ENCODE peak calls at places on chromosomes 2 and 18, in four cellular contexts. M is upper lobe of right lung, I is MM.1S, J is aorta. F is an unnamed sample.

GRCh38 chr2:117789505-117789904 is 25.0 kb upstream of the DDX18 start:
- DNase-seq in M (no peak), J (no peak), I (no peak), F (no peak)

GRCh38 chr2:64859208-64860161 is 129.7 kb upstream of the SLC1A4 start:
- DNase-seq in I (peak; percentile 73), J (peak; percentile 93), M (peak; percentile 94), F (no peak)

GRCh38 chr18:8771930-8772329 is 66.6 kb downstream of the MTCL1 start:
- DNase-seq in M (no peak), I (no peak), J (no peak), F (no peak)

GRCh38 chr2:118667366-118667765 is 180.1 kb downstream of the EN1 start:
- DNase-seq in I (no peak), J (no peak), M (no peak), F (no peak)

GRCh38 chr18:23897293-23897692 is 117.3 kb upstream of the TTC39C start:
- DNase-seq in M (no peak), I (no peak), J (no peak), F (no peak)

GRCh38 chr2:29522951-29523669 is 398.3 kb downstream of the ALK start:
- DNase-seq in J (no peak), I (no peak), M (no peak), F (no peak)

GRCh38 chr2:200104015-200104414 is 148.6 kb downstream of the MAIP1 start:
- DNase-seq in M (no peak), J (no peak), I (no peak), F (no peak)

GRCh38 chr18:74127483-74127750 is 20.2 kb downstream of the FBXO15 start:
- DNase-seq in I (no peak), M (no peak), J (no peak), F (no peak)

GRCh38 chr2:7405861-7406715 is 488.9 kb downstream of the RNF144A start:
- DNase-seq in J (no peak), M (no peak), I (no peak), F (no peak)

GRCh38 chr2:3288455-3289163 is 89.0 kb downstream of the EIPR1 start:
- DNase-seq in I (no peak), J (no peak), M (no peak), F (no peak)

GRCh38 chr2:31541853-31542252 is 38.9 kb downstream of the SRD5A2 start:
- DNase-seq in J (no peak), M (no peak), I (no peak), F (no peak)

GRCh38 chr18:79467126-79467525 is 71.4 kb downstream of the NFATC1 start:
- DNase-seq in J (no peak), I (no peak), M (no peak), F (no peak)

GRCh38 chr2:238638982-238639341 is 208.9 kb upstream of the TWIST2 start:
- DNase-seq in M (no peak), I (no peak), J (no peak), F (no peak)

GRCh38 chr2:218074031-218074430 is 5.0 kb downstream of the RUFY4 start:
- DNase-seq in M (no peak), J (no peak), I (peak; percentile 27), F (no peak)

GRCh38 chr18:44742741-44743311 is 62.1 kb downstream of the SETBP1 start:
- DNase-seq in M (no peak), I (no peak), J (no peak), F (no peak)

GRCh38 chr2:171513719-171514160 is 8.5 kb upstream of the CYBRD1 start:
- DNase-seq in I (peak; percentile 52), J (no peak), M (no peak), F (no peak)

GRCh38 chr2:240991378-240992263 is 6.8 kb upstream of the SNED1 start:
- DNase-seq in J (peak; percentile 97), M (peak; percentile 94), I (no peak), F (no peak)

GRCh38 chr18:63207825-63208224 is 111.7 kb downstream of the BCL2 start:
- DNase-seq in J (no peak), I (no peak), M (no peak), F (no peak)

GRCh38 chr2:27211241-27211942 is 449 bp upstream of the ATRAID start:
- DNase-seq in M (no peak), J (no peak), I (no peak), F (no peak)

GRCh38 chr2:192196451-192197194 is 1.9 kb upstream of the TMEFF2 start:
- DNase-seq in M (no peak), I (no peak), J (no peak), F (no peak)

GRCh38 chr2:46569061-46569560 is 89.7 kb downstream of the TMEM247 start:
- DNase-seq in J (no peak), M (no peak), I (peak; percentile 82), F (no peak)

GRCh38 chr2:204051476-204051875 is 114.9 kb downstream of the ICOS start:
- DNase-seq in M (no peak), J (no peak), I (no peak), F (peak; percentile 11)

GRCh38 chr18:49564435-49564834 is 2.6 kb downstream of the LIPG start:
- DNase-seq in J (no peak), M (no peak), I (no peak), F (no peak)
- H3K4me3 ChIP-seq in J (no peak overlapping the region), M (no peak overlapping the region), I (no peak overlapping the region), F (no peak overlapping the region)

GRCh38 chr2:239857591-239857990 is 167.6 kb downstream of the NDUFA10 start:
- DNase-seq in I (no peak), J (no peak), M (no peak), F (no peak)
- H3K27ac ChIP-seq in I (no peak overlapping the region), J (no peak overlapping the region), M (no peak overlapping the region), F (no peak overlapping the region)

DNA sequence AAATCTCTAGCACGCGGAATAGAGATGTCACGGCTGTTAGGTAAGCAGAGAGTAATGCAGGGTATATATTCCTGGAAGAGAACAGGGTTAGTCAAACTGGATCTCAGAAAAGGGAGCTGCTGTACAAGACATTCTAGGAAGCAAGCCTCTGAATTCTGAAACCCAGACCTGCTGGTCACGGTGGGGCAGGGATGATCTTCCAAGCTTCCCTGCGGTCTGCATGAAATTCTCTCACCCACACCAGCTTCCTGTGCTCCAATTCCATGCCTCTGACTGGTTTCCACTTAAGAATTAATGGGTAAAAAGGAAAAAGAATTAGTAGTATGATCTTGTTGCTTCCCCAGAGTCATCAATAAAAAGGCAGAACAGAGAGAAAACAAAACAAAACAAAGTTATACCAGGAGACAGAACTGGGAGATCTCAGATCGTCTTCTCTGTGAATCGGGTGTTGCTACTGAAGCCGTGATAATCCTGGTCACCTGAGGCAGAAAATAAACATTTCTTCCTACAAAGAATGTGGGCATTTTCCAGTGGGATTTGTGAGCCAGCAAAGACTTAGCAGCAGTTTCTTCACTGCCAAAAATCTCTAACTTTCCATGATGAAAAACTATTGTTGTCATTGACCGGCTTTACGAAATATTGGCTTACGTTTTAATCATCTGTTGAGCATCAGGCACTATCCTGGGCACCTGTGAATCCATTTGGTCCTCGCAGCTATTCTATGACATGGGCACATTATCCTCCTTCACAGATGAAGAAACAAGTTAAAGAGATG is 5.3 kb upstream of the CYP27C1 start:
- DNase-seq in M (no peak), J (no peak), I (no peak), F (no peak)
- H3K4me3 ChIP-seq in M (no peak overlapping the region), J (no peak overlapping the region), I (no peak overlapping the region), F (no peak overlapping the region)

DNA sequence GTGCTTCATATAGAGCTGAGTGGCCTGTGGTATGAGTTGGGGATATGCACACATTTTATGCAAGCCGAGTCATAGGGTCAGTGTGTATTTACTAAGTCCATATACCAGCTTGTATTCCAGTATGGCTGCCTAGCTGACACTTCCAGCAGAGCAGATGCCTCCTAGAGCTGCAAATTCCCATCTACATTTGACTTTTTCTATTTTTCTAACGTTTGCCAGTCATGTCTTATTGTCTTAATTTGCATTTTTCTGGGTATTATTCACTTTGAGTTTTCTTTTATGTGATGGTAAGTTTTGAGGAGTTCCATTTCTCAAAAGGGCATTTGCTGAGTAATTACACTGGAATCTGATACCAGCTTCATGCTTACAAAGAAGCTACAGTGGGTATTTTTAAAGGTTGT is 334.5 kb upstream of the CDH2 start:
- DNase-seq in M (no peak), J (no peak), I (no peak), F (no peak)
- H3K27ac ChIP-seq in M (no peak overlapping the region), J (no peak overlapping the region), I (no peak overlapping the region), F (no peak overlapping the region)

GRCh38 chr18:10462597-10462996 is 8.2 kb downstream of the APCDD1 start:
- DNase-seq in J (no peak), I (no peak), M (no peak), F (no peak)

GRCh38 chr18:10461989-10462388 is 7.6 kb downstream of the APCDD1 start:
- DNase-seq in I (no peak), M (no peak), J (no peak), F (no peak)

GRCh38 chr18:10465157-10465990 is 10.9 kb downstream of the APCDD1 start:
- DNase-seq in I (no peak), J (no peak), M (no peak), F (no peak)

GRCh38 chr18:10463741-10464140 is 9.3 kb downstream of the APCDD1 start:
- DNase-seq in M (no peak), J (no peak), I (no peak), F (no peak)

GRCh38 chr18:10463096-10463495 is 8.7 kb downstream of the APCDD1 start:
- DNase-seq in I (no peak), J (no peak), M (no peak), F (no peak)
- H3K4me3 ChIP-seq in I (no peak overlapping the region), J (no peak overlapping the region), M (no peak overlapping the region), F (no peak overlapping the region)

DNA sequence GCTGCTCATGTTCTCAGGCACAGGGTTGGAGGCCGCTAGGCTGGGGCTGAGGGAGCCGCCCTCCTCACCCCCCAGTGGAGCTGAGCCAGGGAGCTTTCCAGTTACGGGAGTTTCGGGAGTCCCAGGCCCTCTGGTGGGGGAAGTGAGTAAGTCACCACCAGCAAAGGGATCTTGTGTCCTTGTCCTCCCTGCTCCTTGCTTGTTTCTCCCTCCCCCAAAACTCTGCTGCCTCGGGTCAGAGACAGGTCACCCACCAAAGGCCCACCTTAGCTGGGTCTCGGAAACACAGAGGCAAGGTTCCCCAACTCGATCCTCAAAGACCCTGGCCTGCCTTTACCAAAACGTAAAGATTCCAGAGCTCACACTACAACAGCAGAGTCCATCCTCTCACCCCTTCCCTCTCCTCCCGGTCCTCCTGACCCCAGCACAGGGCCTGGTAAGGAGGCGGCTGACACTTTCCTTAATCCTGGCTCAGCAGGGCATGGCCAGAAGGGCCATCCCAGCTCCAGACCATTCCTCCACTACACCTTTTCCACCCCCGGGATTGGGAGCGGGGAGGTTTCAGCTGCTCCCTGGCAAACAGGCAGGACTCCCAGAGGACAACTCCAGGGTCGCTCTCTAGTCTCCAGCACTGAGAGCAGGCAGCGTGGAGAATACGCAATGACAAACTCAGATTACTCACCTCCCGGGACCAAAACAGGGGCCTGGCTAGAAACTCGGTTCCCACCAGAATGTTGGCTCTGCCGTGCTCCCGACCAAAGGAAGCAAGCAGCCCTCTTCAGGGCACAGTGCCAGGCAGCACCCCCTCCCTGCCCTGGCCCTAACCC is 60.7 kb upstream of the POMC start:
- DNase-seq in M (peak; percentile 78), I (peak; percentile 48), J (peak; percentile 89), F (peak; percentile 87)
- H3K27ac ChIP-seq in M (no peak overlapping the region), I (no peak overlapping the region), J (no peak overlapping the region), F (no peak overlapping the region)

GRCh38 chr2:54570925-54571694 is 115.0 kb downstream of the SPTBN1 start:
- DNase-seq in M (peak; percentile 72), J (no peak), I (peak; percentile 80), F (no peak)
- H3K4me3 ChIP-seq in M (no peak overlapping the region), J (no peak overlapping the region), I (peak overlapping the region; percentile 12), F (no peak overlapping the region)

DNA sequence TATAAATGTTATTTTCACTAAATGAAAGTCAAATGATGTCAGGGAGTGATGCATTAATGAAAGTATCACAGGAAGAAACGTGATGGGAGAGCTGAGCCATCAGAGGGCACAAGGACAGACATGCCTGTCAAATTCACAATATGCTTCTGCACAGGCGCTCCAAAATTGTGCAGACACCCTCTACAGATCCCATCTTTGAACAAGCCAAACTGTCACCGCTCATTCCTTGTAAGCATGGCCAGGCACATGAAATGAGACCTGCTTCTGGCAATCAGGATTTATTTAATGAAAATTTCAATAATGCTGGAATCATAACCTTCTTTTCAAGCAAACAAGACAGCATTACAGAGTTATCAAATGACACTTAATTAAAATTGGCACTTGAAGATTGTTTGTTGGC is 20.4 kb upstream of the FSHR start:
- DNase-seq in I (no peak), J (no peak), M (no peak), F (no peak)
- H3K27ac ChIP-seq in I (no peak overlapping the region), J (no peak overlapping the region), M (no peak overlapping the region), F (no peak overlapping the region)

F was measured in iPS DF 6.9.